ENCODE peak calls at places on chromosome 22, in nine cellular contexts. I, V, L, Q, E, W, S, K and F are unnamed samples.

GRCh38 chr22:41915035-41915782 is at the start of gene SHISA8:
- DNase-seq in I (no peak), E (peak), V (peak), W (peak), Q (peak), K (peak), S (no peak), L (no peak), F (no peak)

GRCh38 chr22:37417737-37418348 is 9.4 kb downstream of the ELFN2 start:
- DNase-seq in S (no peak), K (no peak), L (no peak), V (no peak), W (no peak), Q (no peak), I (no peak), E (no peak), F (no peak)

GRCh38 chr22:27192135-27192900 is 534.9 kb downstream of the MIAT start:
- DNase-seq in E (no peak), K (no peak), S (no peak), V (no peak), W (no peak), Q (no peak), I (no peak), L (no peak), F (no peak)

GRCh38 chr22:37420656-37421467 is 6.4 kb downstream of the ELFN2 start:
- DNase-seq in S (no peak), K (no peak), Q (peak), V (no peak), E (no peak), W (peak), L (no peak), I (no peak), F (no peak)

GRCh38 chr22:27576815-27577564 is 224.6 kb downstream of the MN1 start:
- DNase-seq in Q (peak), V (no peak), L (peak), I (no peak), S (no peak), K (no peak), W (peak), E (no peak), F (no peak)

GRCh38 chr22:34502821-34503220 is 563.1 kb upstream of the ISX start:
- DNase-seq in V (no peak), L (no peak), W (no peak), K (no peak), S (no peak), E (no peak), Q (no peak), I (no peak), F (peak)

GRCh38 chr22:32512267-32512982 is 37.8 kb downstream of the FBXO7 start:
- DNase-seq in E (no peak), L (no peak), V (no peak), I (no peak), Q (no peak), K (no peak), W (no peak), S (no peak), F (no peak)

GRCh38 chr22:47316020-47316419 is 553.6 kb downstream of the TBC1D22A start:
- DNase-seq in E (no peak), L (no peak), W (no peak), S (no peak), I (no peak), V (no peak), K (no peak), Q (no peak), F (no peak)

GRCh38 chr22:50318356-50318697 is 8.5 kb downstream of the DENND6B start:
- DNase-seq in Q (no peak), W (no peak), E (no peak), S (no peak), I (no peak), K (no peak), V (no peak), L (no peak), F (no peak)

GRCh38 chr22:37638351-37639069 is 959 bp upstream of the SH3BP1 start:
- DNase-seq in Q (peak), L (no peak), I (no peak), E (no peak), W (no peak), K (no peak), V (peak), S (no peak), F (no peak)

GRCh38 chr22:42270512-42271190 is at the start of gene TCF20:
- DNase-seq in V (peak), W (peak), S (no peak), E (peak), I (peak), L (peak), K (peak), Q (peak), F (peak)

GRCh38 chr22:26550498-26551033 is 38.3 kb upstream of the TFIP11 start:
- DNase-seq in L (peak), Q (no peak), S (no peak), V (peak), I (no peak), W (peak), K (peak), E (peak), F (no peak)

GRCh38 chr22:39938509-39938908 is 21.7 kb upstream of the TMA7B start:
- DNase-seq in W (no peak), Q (no peak), L (no peak), K (no peak), V (no peak), S (no peak), I (no peak), E (no peak), F (no peak)

GRCh38 chr22:33302549-33302948 is 244.4 kb upstream of the SYN3 start:
- DNase-seq in V (no peak), L (no peak), S (no peak), E (no peak), W (peak), Q (no peak), K (no peak), I (no peak), F (no peak)

GRCh38 chr22:25987948-25988347 is 181.3 kb upstream of the SEZ6L start:
- DNase-seq in I (no peak), V (no peak), L (no peak), K (no peak), Q (no peak), S (no peak), W (peak), E (no peak), F (no peak)

GRCh38 chr22:20807315-20807752 is 33.4 kb downstream of the SERPIND1 start:
- DNase-seq in I (peak), L (peak), W (no peak), V (no peak), K (no peak), S (no peak), Q (peak), E (no peak), F (no peak)

GRCh38 chr22:32005453-32005852 is 37.6 kb upstream of the SLC5A1 start:
- DNase-seq in L (peak), Q (peak), S (no peak), I (no peak), E (no peak), W (no peak), V (no peak), K (no peak), F (no peak)

GRCh38 chr22:40055143-40055926 is 60.6 kb downstream of the FAM83F start:
- DNase-seq in V (no peak), S (no peak), K (no peak), E (no peak), L (no peak), Q (peak), W (no peak), I (no peak), F (no peak)

GRCh38 chr22:38566726-38567504 is 3.1 kb downstream of the DMC1 start:
- DNase-seq in W (no peak), I (no peak), E (no peak), Q (no peak), S (no peak), L (no peak), V (no peak), K (no peak), F (no peak)

GRCh38 chr22:32847067-32847491 is 45.6 kb downstream of the TIMP3 start:
- DNase-seq in V (no peak), W (no peak), Q (peak), E (no peak), L (no peak), I (no peak), K (no peak), S (no peak), F (peak)

GRCh38 chr22:39610766-39611165 is 40.2 kb downstream of the CACNA1I start:
- DNase-seq in Q (no peak), K (no peak), L (no peak), S (no peak), W (no peak), V (no peak), E (no peak), I (no peak), F (no peak)

GRCh38 chr22:33726294-33726711 is 194.0 kb downstream of the LARGE1 start:
- DNase-seq in L (peak), K (no peak), V (no peak), E (no peak), S (no peak), I (no peak), W (no peak), Q (no peak), F (peak)

GRCh38 chr22:39026509-39027150 is 5.7 kb downstream of the APOBEC3D start:
- DNase-seq in Q (no peak), I (no peak), V (no peak), E (no peak), K (no peak), W (no peak), L (no peak), S (no peak), F (no peak)

GRCh38 chr22:50600967-50601668 is 525 bp downstream of the MAPK8IP2 start:
- DNase-seq in W (no peak), S (no peak), Q (no peak), I (no peak), L (no peak), K (no peak), E (no peak), V (peak), F (no peak)

GRCh38 chr22:41983516-41983915 is 14.3 kb downstream of the SEPTIN3 start:
- DNase-seq in I (no peak), L (no peak), E (no peak), S (no peak), K (no peak), W (no peak), V (no peak), Q (peak), F (no peak)

GRCh38 chr22:33271390-33272161 is 213.4 kb upstream of the SYN3 start:
- DNase-seq in W (no peak), Q (no peak), V (no peak), I (no peak), K (no peak), S (no peak), L (peak), E (peak), F (peak)

GRCh38 chr22:31940506-31940905 is 3.8 kb upstream of the YWHAH start:
- DNase-seq in I (no peak), V (no peak), Q (no peak), S (no peak), E (no peak), W (no peak), L (no peak), K (peak), F (no peak)

GRCh38 chr22:39490135-39490798 is 11.8 kb upstream of the MIEF1 start:
- DNase-seq in I (peak), Q (peak), W (peak), S (peak), E (peak), V (peak), L (peak), K (peak), F (peak)

GRCh38 chr22:38186429-38186828 is 4.8 kb upstream of the PLA2G6 start:
- DNase-seq in I (no peak), W (no peak), L (no peak), E (no peak), Q (no peak), V (no peak), K (no peak), S (no peak), F (no peak)

GRCh38 chr22:38177926-38178604 is 3.6 kb downstream of the PLA2G6 start:
- DNase-seq in E (peak), V (peak), I (peak), K (no peak), L (peak), W (peak), Q (peak), S (no peak), F (peak)

DNA sequence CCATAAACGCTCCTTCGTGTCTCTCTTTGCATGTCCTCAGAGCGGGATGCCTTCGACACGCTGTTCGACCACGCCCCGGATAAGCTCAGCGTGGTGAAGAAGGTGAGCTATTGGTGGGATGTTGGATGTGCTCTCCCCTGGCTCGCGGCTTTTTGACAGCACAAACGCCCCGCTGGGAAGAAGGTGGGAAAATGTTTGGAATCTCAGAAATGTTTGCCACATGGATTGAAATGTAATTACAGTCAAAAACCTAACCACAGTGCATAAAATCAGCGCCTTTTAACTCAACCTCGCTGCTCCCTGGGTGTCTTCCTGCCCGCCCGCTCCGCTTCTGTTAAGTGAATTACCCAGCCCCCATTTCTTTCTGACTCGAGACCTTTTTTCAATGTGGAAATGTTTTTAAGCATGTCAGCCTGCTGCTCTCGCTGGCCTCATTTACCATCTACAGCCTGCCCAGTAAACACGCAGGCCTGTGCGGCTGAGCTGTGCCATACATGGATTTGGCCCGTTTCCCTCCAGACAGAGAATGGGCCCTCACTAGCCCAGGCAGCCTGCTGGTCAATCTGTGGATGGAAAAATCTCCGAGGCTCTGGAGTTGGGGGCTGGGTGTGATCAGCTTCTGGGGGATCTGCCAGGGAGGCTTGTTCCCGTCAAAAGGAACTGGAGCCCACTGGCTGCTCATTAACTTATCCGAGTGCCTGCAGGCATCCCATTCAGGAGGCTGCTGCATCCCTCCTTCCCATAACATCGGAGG is 32.7 kb upstream of the PARVG start:
- DNase-seq in K (no peak), S (no peak), I (no peak), W (peak), E (peak), Q (no peak), V (peak), L (peak), F (no peak)
- TF ChIP-seq CTCF in K (no peak), S (no peak), I (no peak), W (peak), E (no peak), Q (no peak), V (no peak), L (no peak), F (no peak)

GRCh38 chr22:45318168-45318557 is 8.4 kb downstream of the FAM118A start:
- DNase-seq in S (no peak), I (no peak), E (peak), Q (peak), L (peak), V (no peak), K (peak), W (peak), F (no peak)

GRCh38 chr22:45318558-45319318 is 9.0 kb downstream of the FAM118A start:
- DNase-seq in K (no peak), W (peak), L (peak), S (no peak), E (peak), V (no peak), I (no peak), Q (no peak), F (no peak)

GRCh38 chr22:45319319-45319675 is 9.6 kb downstream of the FAM118A start:
- DNase-seq in I (no peak), L (peak), W (peak), S (no peak), E (peak), K (no peak), V (no peak), Q (no peak), F (no peak)

GRCh38 chr22:45316796-45317526 is 7.2 kb downstream of the FAM118A start:
- DNase-seq in K (no peak), V (no peak), I (no peak), E (no peak), L (no peak), Q (no peak), W (no peak), S (no peak), F (no peak)

DNA sequence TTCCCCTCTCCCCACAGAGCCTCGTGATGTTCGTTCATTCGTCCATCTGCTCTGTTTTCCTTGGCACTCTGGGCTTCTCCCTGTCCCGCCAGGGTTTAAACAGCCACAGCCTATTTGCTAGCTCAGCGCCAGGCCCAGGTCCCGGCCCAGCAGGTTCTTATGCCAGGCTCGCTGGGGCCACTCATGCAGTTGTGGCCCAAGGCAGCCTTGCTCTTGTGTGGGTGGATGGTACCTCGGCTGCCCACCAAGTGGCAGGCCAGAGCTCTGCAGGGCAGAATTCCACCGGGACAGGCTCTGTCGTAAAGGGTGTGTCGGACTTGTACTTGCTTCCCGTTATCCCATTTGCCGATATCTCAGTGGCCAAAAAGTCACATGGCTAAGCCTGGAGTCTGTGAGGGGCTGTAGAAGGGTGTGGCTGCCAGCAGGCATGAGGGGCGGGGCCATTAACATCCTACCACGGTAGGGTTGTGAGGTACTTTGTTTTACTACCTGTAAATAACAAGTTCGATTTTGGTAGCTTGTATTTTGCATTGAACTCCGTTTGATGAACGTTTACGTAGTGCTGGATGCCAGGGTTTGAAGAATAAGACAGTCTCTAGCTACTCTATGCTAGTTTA is 7.9 kb downstream of the FAM118A start:
- DNase-seq in E (peak), Q (peak), K (no peak), S (no peak), I (no peak), L (peak), W (peak), V (peak), F (peak)
- TF ChIP-seq CTCF in E (peak), Q (peak), K (peak), S (peak), I (no peak), L (peak), W (peak), V (peak), F (peak)

GRCh38 chr22:22464541-22465054 is 43.9 kb downstream of the ZNF280B start:
- DNase-seq in K (no peak), V (no peak), Q (no peak), L (no peak), W (no peak), S (no peak), I (no peak), E (no peak), F (no peak)

GRCh38 chr22:22465782-22466181 is 42.8 kb downstream of the ZNF280B start:
- DNase-seq in K (no peak), L (no peak), I (no peak), S (no peak), Q (no peak), E (no peak), V (no peak), W (no peak), F (no peak)

GRCh38 chr22:22465094-22465602 is 43.4 kb downstream of the ZNF280B start:
- DNase-seq in S (no peak), I (no peak), Q (no peak), K (no peak), V (no peak), W (no peak), L (no peak), E (no peak), F (no peak)

GRCh38 chr22:22469527-22469926 is 39.0 kb downstream of the ZNF280B start:
- DNase-seq in E (no peak), S (no peak), K (no peak), Q (no peak), L (no peak), I (no peak), W (no peak), V (no peak), F (no peak)

GRCh38 chr22:22467112-22467511 is 41.4 kb downstream of the ZNF280B start:
- DNase-seq in L (no peak), Q (no peak), E (no peak), S (no peak), I (no peak), K (no peak), V (no peak), W (no peak), F (no peak)
- TF ChIP-seq CTCF in L (no peak), Q (no peak), E (no peak), S (no peak), I (no peak), K (no peak), V (no peak), W (no peak), F (no peak)

GRCh38 chr22:18065256-18065655 is 12.5 kb upstream of the PEX26 start:
- DNase-seq in Q (peak), V (peak), L (no peak), I (no peak), K (peak), E (peak), S (no peak), W (peak), F (no peak)
- TF ChIP-seq CTCF in Q (no peak), V (peak), L (no peak), I (no peak), K (no peak), E (peak), S (no peak), W (peak), F (no peak)

GRCh38 chr22:29259253-29259899 is 8.4 kb downstream of the RHBDD3 start:
- DNase-seq in W (peak), S (no peak), L (no peak), V (peak), Q (no peak), E (peak), K (no peak), I (no peak), F (no peak)
- TF ChIP-seq CTCF in W (peak), S (no peak), L (no peak), V (peak), Q (peak), E (peak), K (no peak), I (no peak), F (no peak)

GRCh38 chr22:35685731-35686130 is 31.9 kb upstream of the APOL5 start:
- DNase-seq in L (no peak), K (no peak), I (no peak), Q (peak), V (no peak), S (no peak), W (no peak), E (no peak), F (no peak)

GRCh38 chr22:35683560-35683959 is 34.1 kb upstream of the APOL5 start:
- DNase-seq in E (no peak), I (no peak), K (no peak), Q (no peak), W (no peak), S (no peak), V (no peak), L (no peak), F (no peak)

GRCh38 chr22:35684732-35685131 is 32.9 kb upstream of the APOL5 start:
- DNase-seq in E (no peak), I (no peak), S (no peak), V (no peak), W (no peak), Q (no peak), L (no peak), K (no peak), F (no peak)

GRCh38 chr22:35686298-35686697 is 31.4 kb upstream of the APOL5 start:
- DNase-seq in Q (no peak), I (no peak), S (no peak), V (no peak), L (no peak), W (no peak), E (no peak), K (no peak), F (no peak)

GRCh38 chr22:35684270-35684700 is 33.4 kb upstream of the APOL5 start:
- DNase-seq in L (peak), E (peak), W (peak), S (no peak), K (no peak), I (no peak), Q (peak), V (peak), F (no peak)
- TF ChIP-seq CTCF in L (peak), E (peak), W (peak), S (no peak), K (no peak), I (peak), Q (no peak), V (peak), F (no peak)